ENCODE peak calls at places on chromosomes 13 and 19, in four cellular contexts. L, P, H and X are unnamed samples.
A peak's percentile ranks its signal among the peaks of the same experiment; 100 is the strongest.

GRCh38 chr13:113935523-113935922 is 38.4 kb downstream of the C13orf46 start:
- DNase-seq in P (no peak), L (peak; percentile 34), H (no peak), X (no peak)

GRCh38 chr13:89066868-89067466 is 1395.8 kb downstream of the SLITRK5 start:
- DNase-seq in H (peak; percentile 44), P (no peak), L (peak; percentile 18), X (no peak)

GRCh38 chr13:50323440-50324070 is 308.3 kb downstream of the KCNRG start:
- DNase-seq in H (no peak), L (no peak), P (no peak), X (no peak)

GRCh38 chr13:22092791-22093545 is 422.1 kb downstream of the FGF9 start:
- DNase-seq in H (no peak), L (no peak), P (no peak), X (no peak)

GRCh38 chr19:15780595-15781418 is 6.7 kb upstream of the OR10H5 start:
- DNase-seq in L (no peak), P (no peak), H (no peak), X (no peak)

GRCh38 chr19:40596608-40597328 is 4.4 kb upstream of the LTBP4 start:
- DNase-seq in L (peak; percentile 78), P (peak; percentile 94), H (peak; percentile 45), X (no peak)

GRCh38 chr19:5974721-5975387 is 3.1 kb downstream of the RANBP3 start:
- DNase-seq in P (no peak), L (no peak), H (peak; percentile 93), X (peak; percentile 16)

GRCh38 chr19:3494051-3494450 is 6.4 kb downstream of the DOHH start:
- DNase-seq in P (peak; percentile 87), L (peak; percentile 88), H (no peak), X (no peak)

GRCh38 chr13:97222934-97223710 is 989 bp downstream of the MBNL2 start:
- DNase-seq in L (no peak), P (no peak), H (no peak), X (no peak)

GRCh38 chr19:17448190-17448967 is at the start of gene TMEM221:
- DNase-seq in P (peak; percentile 90), L (peak; percentile 78), H (no peak), X (no peak)

GRCh38 chr13:106349080-106349841 is 186.2 kb downstream of the EFNB2 start:
- DNase-seq in H (no peak), L (peak; percentile 47), P (no peak), X (no peak)

GRCh38 chr19:56840452-56841193 is at the start of the genes PEG3 and ZIM2:
- DNase-seq in P (no peak), L (no peak), H (peak; percentile 85), X (no peak)

GRCh38 chr19:16571689-16572331 is 405 bp downstream of the SLC35E1 start:
- DNase-seq in P (no peak), H (no peak), L (peak; percentile 42), X (no peak)

GRCh38 chr19:35609881-35610353 is 2.6 kb upstream of the HAUS5 start:
- DNase-seq in H (no peak), L (no peak), P (no peak), X (peak; percentile 47)

GRCh38 chr19:16325671-16326400 is 1.2 kb downstream of the KLF2 start:
- DNase-seq in H (no peak), L (peak; percentile 79), P (no peak), X (no peak)

GRCh38 chr13:40613192-40613818 is 53.1 kb downstream of the FOXO1 start:
- DNase-seq in H (no peak), L (no peak), P (no peak), X (peak; percentile 64)

GRCh38 chr13:66803759-66804456 is 426.2 kb downstream of the PCDH9 start:
- DNase-seq in P (no peak), L (no peak), H (no peak), X (no peak)

GRCh38 chr19:12195501-12195860 is 32.6 kb downstream of the ZNF136 start:
- DNase-seq in L (peak; percentile 25), P (no peak), H (no peak), X (no peak)

GRCh38 chr13:98365291-98365690 is 188.2 kb upstream of the RNF113B start:
- DNase-seq in L (no peak), P (no peak), H (no peak), X (no peak)

GRCh38 chr19:4064551-4065260 is 2.0 kb downstream of the ZBTB7A start:
- DNase-seq in H (no peak), L (no peak), P (peak; percentile 76), X (no peak)

GRCh38 chr19:38684078-38684861 is 36.8 kb downstream of the ACTN4 start:
- DNase-seq in L (no peak), P (peak; percentile 69), H (no peak), X (no peak)

GRCh38 chr19:16888629-16889371 is at the start of gene F2RL3:
- DNase-seq in P (peak; percentile 73), L (no peak), H (no peak), X (no peak)

GRCh38 chr19:6519289-6519688 is 11.5 kb upstream of the TNFSF9 start:
- DNase-seq in H (no peak), L (no peak), P (no peak), X (no peak)

GRCh38 chr13:113546571-113547247 is 37.8 kb upstream of the TFDP1 start:
- DNase-seq in P (no peak), L (no peak), H (no peak), X (no peak)

GRCh38 chr13:102197193-102197592 is 204.7 kb downstream of the FGF14 start:
- DNase-seq in P (no peak), L (peak; percentile 29), H (peak; percentile 1), X (no peak)

GRCh38 chr19:31127132-31127967 is 221.9 kb downstream of the TSHZ3 start:
- DNase-seq in L (no peak), H (no peak), P (no peak), X (no peak)

GRCh38 chr13:99366075-99366987 is 59.1 kb upstream of the GPR183 start:
- DNase-seq in P (no peak), H (no peak), L (no peak), X (peak; percentile 87)

GRCh38 chr19:52566121-52566520 is 4.0 kb upstream of the ZNF701 start:
- DNase-seq in L (no peak), H (no peak), P (no peak), X (no peak)

GRCh38 chr13:71056581-71056980 is 810.4 kb downstream of the DACH1 start:
- DNase-seq in H (no peak), P (no peak), L (peak; percentile 20), X (no peak)

DNA sequence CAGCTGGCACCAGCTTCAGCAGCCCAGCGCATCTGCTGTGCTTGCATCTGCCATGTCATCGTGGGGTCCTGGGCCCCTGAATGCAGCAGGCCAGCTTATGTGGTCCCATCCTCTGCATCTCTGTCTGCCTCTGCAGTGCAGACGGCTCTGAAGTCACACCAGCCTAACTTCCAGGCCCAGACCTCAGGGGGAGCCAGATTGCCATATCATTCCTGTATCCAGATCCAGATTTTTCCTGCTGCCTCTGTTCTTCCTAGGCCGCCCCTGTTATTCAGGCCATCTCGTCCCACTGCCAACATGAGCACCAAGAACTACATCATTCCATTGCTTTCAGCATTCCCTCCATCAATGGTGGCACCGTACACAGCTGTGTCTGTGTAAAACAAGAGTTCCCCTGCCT is 571.6 kb downstream of the UQCRFS1 start:
- DNase-seq in P (no peak), L (no peak), H (no peak), X (no peak)
- TF ChIP-seq TCF7 in P (no peak), L (no peak), H (no peak), X (no peak)

DNA sequence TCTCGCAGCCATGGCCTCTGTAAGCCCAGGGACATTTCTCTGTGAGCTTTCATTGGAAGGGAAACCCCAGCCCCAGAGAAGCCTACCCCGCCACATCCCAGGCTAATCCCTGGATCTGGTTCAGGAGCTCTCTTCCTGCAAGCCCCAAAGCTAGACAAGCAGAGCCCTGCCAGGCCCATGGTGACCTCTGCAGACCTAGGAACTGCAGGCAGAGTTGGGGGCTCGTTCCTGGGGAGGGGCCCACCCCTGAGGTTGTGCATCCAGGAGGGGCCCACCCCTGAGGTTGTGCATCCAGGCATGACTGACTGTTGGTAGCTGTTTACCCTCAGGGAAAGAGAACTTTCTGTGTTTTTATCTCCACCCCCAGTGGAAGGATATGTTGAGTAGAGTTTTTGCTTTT is 21.8 kb downstream of the KCTD15 start:
- DNase-seq in H (no peak), L (no peak), P (no peak), X (no peak)
- TF ChIP-seq TCF7 in H (no peak), L (no peak), P (no peak), X (no peak)

GRCh38 chr19:47786566-47786965 is 8.1 kb downstream of the SELENOW start:
- DNase-seq in H (no peak), P (no peak), L (no peak), X (no peak)

GRCh38 chr19:47792616-47793015 is 11.7 kb downstream of the TPRX1 start:
- DNase-seq in L (no peak), H (no peak), P (no peak), X (no peak)

GRCh38 chr19:47794526-47794925 is 9.8 kb downstream of the TPRX1 start:
- DNase-seq in P (no peak), L (peak; percentile 57), H (no peak), X (no peak)

GRCh38 chr19:47790398-47790814 is 11.9 kb downstream of the SELENOW start:
- DNase-seq in P (peak; percentile 87), L (peak; percentile 100), H (peak; percentile 65), X (no peak)
- TF ChIP-seq TCF7 in P (no peak), L (no peak), H (no peak), X (no peak)

DNA sequence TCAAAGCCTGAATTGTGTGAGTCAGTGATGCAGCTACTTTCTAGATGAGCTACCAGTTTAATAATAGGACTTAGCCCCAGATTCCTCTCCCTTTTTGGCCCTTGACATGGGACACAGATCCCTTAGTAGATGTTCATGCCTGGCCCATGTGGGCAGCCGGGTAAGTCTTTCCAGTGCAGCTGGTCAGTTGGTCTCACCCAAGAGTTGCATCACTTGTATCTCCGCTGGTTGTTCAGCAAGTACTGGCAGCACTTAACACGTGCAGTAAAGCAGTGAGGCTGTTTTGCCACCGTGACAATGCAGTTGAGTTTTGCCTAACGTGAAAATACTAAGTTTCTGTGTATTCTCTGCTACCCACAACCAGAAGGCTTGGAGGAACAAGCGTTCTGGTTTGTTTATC is 50.1 kb downstream of the ARHGEF7 start:
- DNase-seq in P (no peak), H (no peak), L (no peak), X (no peak)
- TF ChIP-seq TCF7 in P (no peak), H (no peak), L (no peak), X (no peak)

GRCh38 chr13:24301911-24302310 is 7.5 kb upstream of the C1QTNF9 start:
- DNase-seq in P (no peak), L (no peak), H (no peak), X (no peak)

GRCh38 chr13:24306632-24307031 is 2.7 kb upstream of the C1QTNF9 start:
- DNase-seq in P (no peak), L (no peak), H (peak; percentile 13), X (no peak)

GRCh38 chr13:24301434-24301833 is 7.9 kb upstream of the C1QTNF9 start:
- DNase-seq in P (no peak), L (no peak), H (no peak), X (no peak)

GRCh38 chr13:24307211-24308067 is 1.9 kb upstream of the C1QTNF9 start:
- DNase-seq in H (peak; percentile 17), L (no peak), P (no peak), X (no peak)

GRCh38 chr13:24304620-24305019 is 4.8 kb upstream of the C1QTNF9 start:
- DNase-seq in P (no peak), L (no peak), H (no peak), X (no peak)
- TF ChIP-seq TCF7 in P (no peak), L (no peak), H (no peak), X (no peak)